ENCODE peak calls at places on chromosomes 4 and X, in six cellular contexts. N is dorsolateral prefrontal cortex, D is mesothelial cell of epicardium, Z is neural crest cell, U is fibroblast of pulmonary artery, K is MM.1S. M is an unnamed sample.

GRCh38 chrX:41081821-41082220 is 3.4 kb upstream of the USP9X start:
- DNase-seq in N (no peak), D (no peak), Z (no peak), U (no peak), K (no peak), M (no peak)

GRCh38 chr4:95209942-95210341 is 338.8 kb downstream of the UNC5C start:
- DNase-seq in N (no peak), D (no peak), Z (no peak), U (no peak), K (no peak), M (no peak)

GRCh38 chrX:68936608-68937007 is 107.8 kb downstream of the EFNB1 start:
- DNase-seq in N (no peak), D (no peak), Z (no peak), U (peak; percentile 81), K (no peak), M (no peak)

GRCh38 chr4:78268607-78269006 is 211.5 kb downstream of the FRAS1 start:
- DNase-seq in N (no peak), D (no peak), Z (no peak), U (no peak), K (no peak), M (no peak)

GRCh38 chr4:9800878-9801277 is 19.4 kb downstream of the DRD5 start:
- DNase-seq in N (no peak), D (no peak), Z (no peak), U (no peak), K (peak; percentile 25), M (no peak)

GRCh38 chr4:127857641-127858040 is 23.1 kb upstream of the PLK4 start:
- DNase-seq in N (no peak), D (no peak), Z (no peak), U (no peak), K (no peak), M (no peak)

GRCh38 chr4:114037981-114038380 is 58.5 kb upstream of the ARSJ start:
- DNase-seq in N (no peak), D (no peak), Z (no peak), U (no peak), K (no peak), M (no peak)

GRCh38 chr4:26152051-26152450 is 168.8 kb upstream of the RBPJ start:
- DNase-seq in N (no peak), D (no peak), Z (no peak), U (no peak), K (no peak), M (no peak)

GRCh38 chrX:53813663-53814440 is 127.3 kb upstream of the HUWE1 start:
- DNase-seq in N (no peak), D (no peak), Z (no peak), U (no peak), K (no peak), M (no peak)

GRCh38 chr4:14853186-14853946 is 148.9 kb upstream of the CPEB2 start:
- DNase-seq in N (no peak), D (no peak), Z (no peak), U (peak; percentile 85), K (no peak), M (no peak)

GRCh38 chrX:105191878-105192277 is 28.6 kb downstream of the TEX13A start:
- DNase-seq in N (no peak), D (no peak), Z (no peak), U (peak; percentile 10), K (peak; percentile 15), M (peak; percentile 4)

GRCh38 chrX:19225906-19226305 is 103.6 kb upstream of the ADGRG2 start:
- DNase-seq in N (no peak), D (no peak), Z (no peak), U (peak; percentile 0), K (peak; percentile 12), M (no peak)

GRCh38 chr4:182370491-182370890 is 127.3 kb downstream of the TENM3 start:
- DNase-seq in N (no peak), D (no peak), Z (no peak), U (peak; percentile 53), K (no peak), M (no peak)

GRCh38 chr4:125390126-125390525 is 75.4 kb downstream of the FAT4 start:
- DNase-seq in N (no peak), D (no peak), Z (no peak), U (peak; percentile 75), K (no peak), M (no peak)

GRCh38 chr4:154908168-154908567 is 127.1 kb downstream of the RBM46 start:
- DNase-seq in N (no peak), D (no peak), Z (no peak), U (no peak), K (no peak), M (no peak)

GRCh38 chr4:26576171-26576829 is 7.6 kb upstream of the TBC1D19 start:
- DNase-seq in N (no peak), D (no peak), Z (no peak), U (peak; percentile 68), K (no peak), M (no peak)

GRCh38 chr4:110663738-110664444 is 41.0 kb upstream of the PITX2 start:
- DNase-seq in N (no peak), D (no peak), Z (no peak), U (no peak), K (no peak), M (no peak)

GRCh38 chrX:129719931-129720520 is 18.8 kb upstream of the XPNPEP2 start:
- DNase-seq in N (no peak), D (no peak), Z (no peak), U (peak; percentile 35), K (no peak), M (no peak)

GRCh38 chr4:40856836-40857362 is 107.1 kb downstream of the NSUN7 start:
- DNase-seq in N (peak; percentile 68), D (peak; percentile 64), Z (peak; percentile 72), U (peak; percentile 48), K (peak; percentile 84), M (peak; percentile 74)

GRCh38 chr4:101977096-101977495 is 186.6 kb downstream of the BANK1 start:
- DNase-seq in N (peak; percentile 40), D (no peak), Z (no peak), U (peak; percentile 98), K (no peak), M (no peak)

GRCh38 chrX:10098235-10098819 is 58.4 kb upstream of the CLCN4 start:
- DNase-seq in N (no peak), D (no peak), Z (no peak), U (no peak), K (peak; percentile 83), M (no peak)

GRCh38 chrX:130110379-130111219 is at the start of gene ELF4:
- DNase-seq in N (no peak), D (no peak), Z (no peak), U (peak; percentile 59), K (peak; percentile 55), M (no peak)

GRCh38 chrX:24956828-24957227 is 58.9 kb downstream of the ARX start:
- DNase-seq in N (no peak), D (no peak), Z (no peak), U (peak; percentile 1), K (no peak), M (no peak)

DNA sequence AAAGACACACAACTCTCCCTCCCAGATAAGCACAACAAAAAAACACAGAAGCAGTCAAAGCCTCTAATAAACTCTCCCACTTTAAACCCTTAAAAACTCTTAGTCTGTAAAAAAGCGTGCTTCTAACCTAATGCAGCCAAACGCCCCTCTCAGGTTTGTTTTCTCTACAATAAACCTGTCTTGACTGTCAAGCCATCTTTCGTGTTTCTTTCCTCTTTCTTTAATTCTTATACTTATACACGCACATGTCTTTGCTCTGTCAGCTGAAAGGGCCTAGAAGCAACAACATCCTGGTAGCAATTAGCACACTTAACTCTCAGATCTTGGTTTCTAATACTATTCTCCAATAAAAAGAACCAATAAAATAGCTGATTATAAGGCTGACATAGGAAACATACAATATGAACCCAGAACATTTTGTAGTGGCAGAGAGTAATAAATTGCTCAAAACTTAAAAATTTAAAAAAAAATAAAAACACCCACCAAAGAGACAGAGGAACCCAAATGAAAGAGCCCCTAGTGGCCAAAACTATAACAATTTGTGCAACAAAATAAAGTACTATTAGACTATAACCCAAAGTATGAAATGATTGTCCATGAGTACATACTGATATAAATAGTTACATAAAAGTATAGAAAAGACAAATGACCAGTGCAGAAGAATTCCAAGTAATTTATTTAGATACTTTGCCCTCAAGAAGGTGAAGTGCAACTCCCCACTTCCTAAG is 440.4 kb upstream of the ADGRL3 start:
- DNase-seq in N (no peak), D (no peak), Z (no peak), U (no peak), K (peak; percentile 16), M (no peak)
- TF ChIP-seq CTCF in N (no peak), D (peak; percentile 72), Z (peak; percentile 51), U (peak; percentile 34), K (peak; percentile 30), M (peak; percentile 71)

DNA sequence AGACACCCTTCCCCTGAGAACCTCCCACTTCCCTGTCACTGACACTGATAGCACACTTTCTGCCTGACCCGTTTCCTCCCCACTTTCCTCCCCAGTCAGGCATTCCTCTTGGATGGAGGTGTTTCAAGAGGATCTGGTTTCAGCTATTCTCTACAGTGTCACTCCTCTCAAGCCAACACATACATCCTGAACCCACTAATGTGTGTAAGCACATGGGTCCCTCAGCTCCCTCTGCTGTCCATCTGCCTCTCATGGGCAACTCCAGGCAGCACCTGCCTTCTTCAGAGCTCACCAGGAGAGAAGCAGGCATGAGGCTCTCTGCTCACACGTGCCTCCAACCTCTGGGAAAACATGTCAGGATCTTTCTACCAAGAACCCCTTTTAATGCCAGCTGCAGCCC is 207.6 kb downstream of the NAF1 start:
- DNase-seq in N (no peak), D (no peak), Z (no peak), U (no peak), K (no peak), M (no peak)
- TF ChIP-seq CTCF in N (no peak), D (no peak), Z (no peak), U (no peak), K (no peak), M (no peak)

DNA sequence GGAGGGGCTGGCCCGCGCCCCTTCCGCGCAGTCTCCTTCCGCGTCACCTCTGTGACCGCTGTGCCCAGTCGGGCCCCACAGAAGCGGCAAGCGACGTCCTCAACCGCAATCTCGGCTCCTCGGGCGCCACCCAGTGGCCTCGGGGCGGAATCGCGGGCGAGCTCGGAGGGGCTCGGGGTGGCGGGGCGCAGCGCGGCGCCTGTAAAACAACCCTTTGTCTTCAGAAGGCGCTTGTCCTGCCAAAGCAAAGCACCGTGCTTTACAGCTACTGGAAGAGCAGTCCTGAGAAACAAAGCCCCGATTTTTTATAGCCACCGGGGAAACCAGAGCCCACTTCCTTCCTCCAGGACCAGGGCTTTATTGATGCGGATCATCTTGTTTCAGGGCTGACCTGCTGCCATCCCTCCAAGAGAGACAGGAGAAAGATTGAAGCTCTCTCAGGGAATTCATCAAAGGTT is 37.3 kb upstream of the CDKN2AIP start:
- DNase-seq in N (peak; percentile 88), D (peak; percentile 78), Z (peak; percentile 100), U (peak; percentile 74), K (peak; percentile 87), M (peak; percentile 99)
- TF ChIP-seq CTCF in N (peak; percentile 99), D (peak; percentile 93), Z (peak; percentile 96), U (peak; percentile 59), K (peak; percentile 90), M (peak; percentile 92)

GRCh38 chr4:51835079-51835478 is 7.9 kb upstream of the DCUN1D4 start:
- DNase-seq in N (no peak), D (no peak), Z (no peak), U (no peak), K (no peak), M (no peak)

GRCh38 chr4:51830146-51830545 is 12.8 kb upstream of the DCUN1D4 start:
- DNase-seq in N (no peak), D (no peak), Z (no peak), U (no peak), K (no peak), M (no peak)

GRCh38 chr4:51836531-51836930 is 6.4 kb upstream of the DCUN1D4 start:
- DNase-seq in N (no peak), D (no peak), Z (no peak), U (peak; percentile 67), K (no peak), M (no peak)

GRCh38 chr4:51835854-51836253 is 7.1 kb upstream of the DCUN1D4 start:
- DNase-seq in N (no peak), D (no peak), Z (no peak), U (no peak), K (no peak), M (no peak)

GRCh38 chr4:51831133-51831532 is 11.8 kb upstream of the DCUN1D4 start:
- DNase-seq in N (peak; percentile 66), D (no peak), Z (peak; percentile 33), U (peak; percentile 74), K (peak; percentile 35), M (peak; percentile 57)
- TF ChIP-seq CTCF in N (peak; percentile 64), D (no peak), Z (peak; percentile 66), U (peak; percentile 84), K (peak; percentile 73), M (peak; percentile 17)